ENCODE peak calls at places on chromosomes 2 and 18, in four cellular contexts. A, K, S and R are unnamed samples.

GRCh38 chr2:189037518-189037917 is 63.3 kb downstream of the COL3A1 start:
- DNase-seq in S (no peak), K (no peak), A (no peak), R (no peak)

GRCh38 chr18:14919666-14920065 is 171.7 kb downstream of the ANKRD30B start:
- DNase-seq in A (no peak), S (peak; percentile 25), K (no peak), R (no peak)

GRCh38 chr18:33745396-33745795 is 167.4 kb downstream of the ASXL3 start:
- DNase-seq in K (no peak), A (no peak), S (no peak), R (no peak)

GRCh38 chr2:144084114-144084661 is 435.7 kb downstream of the ZEB2 start:
- DNase-seq in A (no peak), K (no peak), S (no peak), R (no peak)

GRCh38 chr2:204108874-204109295 is 172.3 kb downstream of the ICOS start:
- DNase-seq in A (no peak), S (no peak), K (no peak), R (no peak)

GRCh38 chr2:235859651-235860050 is 308.5 kb downstream of the GBX2 start:
- DNase-seq in A (peak; percentile 66), S (no peak), K (no peak), R (no peak)

GRCh38 chr2:161207941-161208340 is 47.7 kb downstream of the TANK start:
- DNase-seq in K (no peak), A (no peak), S (no peak), R (no peak)

GRCh38 chr18:59799383-59800015 is 100.3 kb upstream of the PMAIP1 start:
- DNase-seq in K (no peak), S (no peak), A (no peak), R (no peak)

GRCh38 chr2:65437392-65438135 is 5.2 kb upstream of the SPRED2 start:
- DNase-seq in A (no peak), K (no peak), S (no peak), R (no peak)

GRCh38 chr18:41266214-41266613 is 688.8 kb upstream of the PIK3C3 start:
- DNase-seq in S (no peak), A (no peak), K (no peak), R (no peak)

GRCh38 chr2:66537001-66537400 is 102.1 kb downstream of the MEIS1 start:
- DNase-seq in K (no peak), S (no peak), A (no peak), R (no peak)

GRCh38 chr2:78070693-78071092 is 548.5 kb upstream of the LRRTM4 start:
- DNase-seq in S (no peak), K (no peak), A (no peak), R (no peak)
- H3K4me3 ChIP-seq in S (no peak overlapping the region), K (no peak overlapping the region), A (no peak overlapping the region), R (no peak overlapping the region)

GRCh38 chr2:150911766-150912280 is 349.8 kb downstream of the RBM43 start:
- DNase-seq in S (peak; percentile 35), K (peak; percentile 75), A (peak; percentile 92), R (peak; percentile 75)
- TF ChIP-seq CTCF in S (no peak), K (peak; percentile 16), A (peak; percentile 40), R (no peak)

GRCh38 chr18:21826641-21827302 is 86.2 kb downstream of the MIB1 start:
- DNase-seq in K (no peak), A (no peak), S (no peak), R (no peak)

GRCh38 chr18:21830533-21830932 is 89.9 kb downstream of the MIB1 start:
- DNase-seq in A (no peak), S (no peak), K (no peak), R (no peak)

GRCh38 chr18:21831413-21831831 is 90.8 kb downstream of the MIB1 start:
- DNase-seq in A (no peak), S (no peak), K (no peak), R (peak; percentile 85)

GRCh38 chr18:21823848-21824247 is 83.3 kb downstream of the MIB1 start:
- DNase-seq in A (no peak), K (no peak), S (no peak), R (no peak)

GRCh38 chr18:21826196-21826595 is 85.6 kb downstream of the MIB1 start:
- DNase-seq in A (no peak), K (no peak), S (peak; percentile 7), R (no peak)
- H3K27ac ChIP-seq in A (peak overlapping the region; percentile 80), K (peak overlapping the region; percentile 86), S (no peak overlapping the region), R (peak overlapping the region; percentile 45)

GRCh38 chr18:68796936-68797690 is 767 bp upstream of the CCDC102B start:
- DNase-seq in K (no peak), A (no peak), S (no peak), R (no peak)

GRCh38 chr18:68797901-68798300 is at the start of gene CCDC102B:
- DNase-seq in K (no peak), S (no peak), A (no peak), R (no peak)

GRCh38 chr18:68803371-68803770 is 5.5 kb downstream of the CCDC102B start:
- DNase-seq in K (peak; percentile 60), S (peak; percentile 31), A (no peak), R (no peak)

DNA sequence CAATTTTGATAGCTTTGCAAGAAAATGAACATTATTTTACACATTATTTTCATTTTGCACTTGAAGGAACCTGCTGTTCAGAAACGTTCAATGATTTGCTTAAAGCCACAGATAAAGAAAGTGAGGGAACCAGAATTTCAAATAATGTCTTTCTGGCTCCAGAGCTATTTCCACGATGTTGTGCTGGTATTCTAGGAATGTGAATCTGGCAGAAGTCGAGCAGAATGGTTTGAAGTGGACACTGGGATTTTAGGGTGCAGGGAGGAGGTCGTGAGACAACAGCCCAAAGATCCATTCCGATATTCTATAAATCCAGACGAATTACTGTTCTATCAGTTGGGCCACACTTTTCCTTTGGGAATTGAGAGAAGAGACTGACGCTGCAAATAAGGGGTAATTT is 2.2 kb downstream of the CCDC102B start:
- DNase-seq in A (no peak), K (no peak), S (no peak), R (no peak)
- H3K4me3 ChIP-seq in A (peak overlapping the region; percentile 14), K (no peak overlapping the region), S (no peak overlapping the region), R (peak overlapping the region; percentile 32)

DNA sequence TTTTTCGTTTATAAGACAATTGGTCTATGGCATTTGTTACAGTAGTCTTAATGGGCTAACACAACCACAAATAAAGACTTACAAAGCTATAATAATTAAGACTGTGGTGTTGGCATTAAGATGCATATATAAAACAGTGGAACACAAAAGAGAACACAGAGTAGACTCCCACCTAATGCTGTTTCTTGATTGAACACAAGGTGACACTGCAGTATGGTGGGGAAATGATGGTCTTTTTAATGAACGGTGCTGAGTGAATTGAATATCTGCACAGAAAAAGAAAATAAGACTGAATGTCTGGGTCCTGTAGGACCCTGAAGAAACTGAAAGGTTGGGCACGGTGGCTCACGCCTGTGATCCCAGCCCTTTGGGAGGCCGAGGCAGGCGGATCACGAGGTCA is 1136.6 kb upstream of the NXPH2 start:
- DNase-seq in A (no peak), K (no peak), S (no peak), R (no peak)
- TF ChIP-seq CTCF in A (no peak), K (no peak), S (no peak), R (no peak)